ENCODE peak calls at places on chromosomes 5 and 9, in five cellular contexts. B is type B pancreatic cell, G is body of pancreas, H is GM04503, W is D341Med. T is an unnamed sample.

GRCh38 chr5:173716058-173716682 is 99.7 kb upstream of the BOD1 start:
- DNase-seq in B (no peak), G (no peak), H (no peak), W (no peak), T (no peak)

GRCh38 chr5:53871772-53872171 is 311.3 kb downstream of the NDUFS4 start:
- DNase-seq in B (no peak), G (no peak), H (no peak), W (no peak), T (no peak)

GRCh38 chr9:37555786-37556185 is 20.4 kb downstream of the FBXO10 start:
- DNase-seq in B (no peak), G (no peak), H (peak), W (no peak), T (no peak)

GRCh38 chr5:14767942-14768837 is 103.4 kb downstream of the ANKH start:
- DNase-seq in B (no peak), G (no peak), H (no peak), W (no peak), T (no peak)

GRCh38 chr9:132987021-132987620 is 8.6 kb downstream of the GFI1B start:
- DNase-seq in B (no peak), G (no peak), H (no peak), W (no peak), T (no peak)

GRCh38 chr9:100595391-100596199 is 17.7 kb downstream of the CAVIN4 start:
- DNase-seq in B (no peak), G (peak), H (no peak), W (peak), T (peak)

GRCh38 chr9:86720893-86721698 is 226.2 kb downstream of the GAS1 start:
- DNase-seq in B (no peak), G (no peak), H (no peak), W (no peak), T (no peak)

GRCh38 chr9:117411547-117411946 is 3.3 kb downstream of the ASTN2 start:
- DNase-seq in B (no peak), G (peak), H (no peak), W (peak), T (peak)

GRCh38 chr9:90002299-90003045 is 397.7 kb downstream of the GADD45G start:
- DNase-seq in B (no peak), G (no peak), H (no peak), W (no peak), T (no peak)

GRCh38 chr5:154298060-154298459 is 107.5 kb downstream of the GALNT10 start:
- DNase-seq in B (no peak), G (no peak), H (no peak), W (no peak), T (no peak)

GRCh38 chr5:12679731-12680130 is 775.5 kb upstream of the CTNND2 start:
- DNase-seq in B (no peak), G (no peak), H (no peak), W (no peak), T (no peak)

GRCh38 chr5:1726469-1726865 is 73.2 kb downstream of the MRPL36 start:
- DNase-seq in B (peak), G (no peak), H (no peak), W (peak), T (peak)

GRCh38 chr5:141528401-141528984 is 39.6 kb downstream of the PCDHGC5 start:
- DNase-seq in B (no peak), G (peak), H (no peak), W (no peak), T (no peak)

GRCh38 chr5:139156814-139157213 is 41.4 kb downstream of the SIL1 start:
- DNase-seq in B (no peak), G (no peak), H (no peak), W (no peak), T (no peak)

GRCh38 chr5:102531506-102531905 is 32.7 kb upstream of the SLCO6A1 start:
- DNase-seq in B (no peak), G (no peak), H (no peak), W (no peak), T (no peak)

GRCh38 chr9:134914501-134914834 is 3.2 kb downstream of the FCN1 start:
- DNase-seq in B (peak), G (no peak), H (no peak), W (no peak), T (no peak)

GRCh38 chr5:31471040-31471439 is 60.9 kb downstream of the DROSHA start:
- DNase-seq in B (no peak), G (no peak), H (no peak), W (no peak), T (no peak)

GRCh38 chr5:138000102-138000723 is 32.7 kb downstream of the FAM13B start:
- DNase-seq in B (no peak), G (no peak), H (no peak), W (no peak), T (no peak)

GRCh38 chr5:172407241-172407691 is 47.1 kb downstream of the SH3PXD2B start:
- DNase-seq in B (no peak), G (no peak), H (no peak), W (no peak), T (no peak)

GRCh38 chr9:99244300-99245260 is 22.5 kb downstream of the SEC61B start:
- DNase-seq in B (no peak), G (no peak), H (no peak), W (no peak), T (no peak)

GRCh38 chr5:67301285-67301904 is 104.8 kb upstream of the CD180 start:
- DNase-seq in B (no peak), G (peak), H (peak), W (no peak), T (peak)

GRCh38 chr5:61881821-61882220 is 424.2 kb upstream of the KIF2A start:
- DNase-seq in B (no peak), G (no peak), H (peak), W (no peak), T (no peak)

GRCh38 chr9:94017939-94018531 is 62.9 kb upstream of the BARX1 start:
- DNase-seq in B (no peak), G (no peak), H (no peak), W (no peak), T (no peak)

GRCh38 chr9:16277471-16277870 is 593.0 kb downstream of the BNC2 start:
- DNase-seq in B (no peak), G (no peak), H (no peak), W (no peak), T (no peak)

GRCh38 chr5:150302301-150303069 is at the start of gene ARSI:
- DNase-seq in B (no peak), G (peak), H (no peak), W (no peak), T (peak)